ENCODE peak calls at places on chromosome 9, in nine cellular contexts. O is neural progenitor cell, C is PC-9, W is fibroblast of lung, P is psoas muscle, A is dorsolateral prefrontal cortex, B is stomach, Z is RWPE1, M is heart left ventricle. N is an unnamed sample.

GRCh38 chr9:127426756-127427155 is 2.6 kb downstream of the ZNF79 start:
- DNase-seq in O (no peak), C (no peak), W (no peak), P (no peak), A (no peak), B (no peak), Z (no peak), M (no peak), N (no peak)

GRCh38 chr9:133484671-133485437 is 6.0 kb upstream of the SLC2A6 start:
- DNase-seq in O (no peak), C (peak), W (no peak), P (peak), A (no peak), B (peak), Z (no peak), M (peak), N (no peak)

GRCh38 chr9:124285903-124286291 is 28.1 kb downstream of the NEK6 start:
- DNase-seq in O (no peak), C (no peak), W (peak), P (peak), A (no peak), B (peak), Z (no peak), M (peak), N (no peak)

GRCh38 chr9:138052322-138052615 is 174.7 kb downstream of the CACNA1B start:
- DNase-seq in O (peak), C (no peak), W (no peak), P (no peak), A (no peak), B (peak), Z (no peak), M (peak), N (no peak)

GRCh38 chr9:134827993-134828392 is 52.6 kb upstream of the FCN2 start:
- DNase-seq in O (no peak), C (no peak), W (no peak), P (no peak), A (no peak), B (no peak), Z (no peak), M (no peak), N (no peak)

GRCh38 chr9:122112238-122112637 is 19.1 kb upstream of the TTLL11 start:
- DNase-seq in O (no peak), C (no peak), W (no peak), P (no peak), A (no peak), B (no peak), Z (no peak), M (no peak), N (no peak)

GRCh38 chr9:136095028-136095494 is at the start of gene NACC2:
- DNase-seq in O (peak), C (no peak), W (peak), P (peak), A (no peak), B (peak), Z (peak), M (peak), N (no peak)

GRCh38 chr9:94802795-94803194 is 76.3 kb downstream of the AOPEP start:
- DNase-seq in O (no peak), C (no peak), W (peak), P (no peak), A (no peak), B (no peak), Z (peak), M (no peak), N (no peak)

GRCh38 chr9:101462558-101462957 is 27.0 kb upstream of the ALDOB start:
- DNase-seq in O (peak), C (peak), W (peak), P (no peak), A (no peak), B (no peak), Z (no peak), M (no peak), N (no peak)

GRCh38 chr9:14096182-14096922 is 217.6 kb downstream of the NFIB start:
- DNase-seq in O (peak), C (no peak), W (peak), P (no peak), A (no peak), B (peak), Z (no peak), M (no peak), N (no peak)

GRCh38 chr9:132008184-132008781 is 71.4 kb downstream of the MED27 start:
- DNase-seq in O (no peak), C (peak), W (peak), P (no peak), A (no peak), B (no peak), Z (peak), M (no peak), N (no peak)

GRCh38 chr9:38200431-38200830 is 131.4 kb upstream of the SHB start:
- DNase-seq in O (peak), C (no peak), W (no peak), P (no peak), A (no peak), B (no peak), Z (no peak), M (no peak), N (no peak)

GRCh38 chr9:84206801-84207200 is 133.8 kb downstream of the SLC28A3 start:
- DNase-seq in O (peak), C (no peak), W (no peak), P (no peak), A (no peak), B (no peak), Z (no peak), M (no peak), N (no peak)

GRCh38 chr9:113350937-113351336 is 1.6 kb downstream of the BSPRY start:
- DNase-seq in O (no peak), C (no peak), W (no peak), P (no peak), A (no peak), B (no peak), Z (no peak), M (no peak), N (no peak)

GRCh38 chr9:121518634-121519033 is 19.0 kb upstream of the GGTA1 start:
- DNase-seq in O (no peak), C (no peak), W (no peak), P (no peak), A (no peak), B (no peak), Z (no peak), M (no peak), N (no peak)

GRCh38 chr9:113963017-113963620 is 87.0 kb downstream of the ZNF618 start:
- DNase-seq in O (peak), C (no peak), W (peak), P (peak), A (no peak), B (peak), Z (peak), M (no peak), N (no peak)

GRCh38 chr9:15086096-15087030 is 176.1 kb upstream of the FREM1 start:
- DNase-seq in O (no peak), C (no peak), W (no peak), P (no peak), A (no peak), B (no peak), Z (no peak), M (no peak), N (no peak)

GRCh38 chr9:122107291-122107805 is 14.2 kb upstream of the TTLL11 start:
- DNase-seq in O (no peak), C (no peak), W (no peak), P (no peak), A (peak), B (no peak), Z (no peak), M (no peak), N (no peak)

GRCh38 chr9:92047500-92047899 is 67.7 kb downstream of the SPTLC1 start:
- DNase-seq in O (no peak), C (no peak), W (no peak), P (no peak), A (no peak), B (no peak), Z (no peak), M (no peak), N (no peak)

GRCh38 chr9:115118471-115119156 is 657 bp upstream of the TNC start:
- DNase-seq in O (peak), C (peak), W (peak), P (peak), A (peak), B (peak), Z (peak), M (no peak), N (no peak)

GRCh38 chr9:135898634-135899407 is 8.5 kb downstream of the CAMSAP1 start:
- DNase-seq in O (no peak), C (no peak), W (peak), P (no peak), A (no peak), B (no peak), Z (no peak), M (no peak), N (no peak)

GRCh38 chr9:100425758-100426157 is 1.2 kb upstream of the MSANTD3 start:
- DNase-seq in O (no peak), C (no peak), W (peak), P (no peak), A (no peak), B (no peak), Z (no peak), M (no peak), N (no peak)

GRCh38 chr9:128787583-128788156 is 617 bp downstream of the TBC1D13 start:
- DNase-seq in O (no peak), C (no peak), W (peak), P (no peak), A (no peak), B (no peak), Z (peak), M (no peak), N (no peak)

GRCh38 chr9:134556531-134557068 is 85.0 kb upstream of the COL5A1 start:
- DNase-seq in O (no peak), C (no peak), W (no peak), P (peak), A (no peak), B (no peak), Z (no peak), M (peak), N (no peak)

GRCh38 chr9:85743290-85744128 is 1.8 kb upstream of the AGTPBP1 start:
- DNase-seq in O (peak), C (peak), W (peak), P (peak), A (no peak), B (peak), Z (peak), M (no peak), N (no peak)

GRCh38 chr9:80995759-80996158 is 693.6 kb downstream of the TLE1 start:
- DNase-seq in O (no peak), C (no peak), W (peak), P (no peak), A (no peak), B (no peak), Z (peak), M (no peak), N (no peak)

GRCh38 chr9:114592356-114592755 is 4.8 kb downstream of the ATP6V1G1 start:
- DNase-seq in O (no peak), C (no peak), W (peak), P (no peak), A (no peak), B (no peak), Z (peak), M (no peak), N (peak)

GRCh38 chr9:1979815-1980367 is 35.3 kb upstream of the SMARCA2 start:
- DNase-seq in O (no peak), C (no peak), W (peak), P (peak), A (no peak), B (no peak), Z (no peak), M (no peak), N (no peak)

GRCh38 chr9:38423939-38424843 is at the start of gene IGFBPL1:
- DNase-seq in O (peak), C (no peak), W (peak), P (no peak), A (no peak), B (no peak), Z (peak), M (no peak), N (no peak)

GRCh38 chr9:132726561-132727150 is 56.4 kb downstream of the GTF3C4 start:
- DNase-seq in O (no peak), C (no peak), W (no peak), P (no peak), A (no peak), B (no peak), Z (no peak), M (no peak), N (no peak)

GRCh38 chr9:14870086-14870485 is 40.1 kb downstream of the FREM1 start:
- DNase-seq in O (no peak), C (no peak), W (no peak), P (no peak), A (no peak), B (no peak), Z (no peak), M (no peak), N (no peak)

GRCh38 chr9:98658965-98659364 is 49.8 kb downstream of the GABBR2 start:
- DNase-seq in O (no peak), C (no peak), W (peak), P (no peak), A (no peak), B (no peak), Z (no peak), M (no peak), N (no peak)

DNA sequence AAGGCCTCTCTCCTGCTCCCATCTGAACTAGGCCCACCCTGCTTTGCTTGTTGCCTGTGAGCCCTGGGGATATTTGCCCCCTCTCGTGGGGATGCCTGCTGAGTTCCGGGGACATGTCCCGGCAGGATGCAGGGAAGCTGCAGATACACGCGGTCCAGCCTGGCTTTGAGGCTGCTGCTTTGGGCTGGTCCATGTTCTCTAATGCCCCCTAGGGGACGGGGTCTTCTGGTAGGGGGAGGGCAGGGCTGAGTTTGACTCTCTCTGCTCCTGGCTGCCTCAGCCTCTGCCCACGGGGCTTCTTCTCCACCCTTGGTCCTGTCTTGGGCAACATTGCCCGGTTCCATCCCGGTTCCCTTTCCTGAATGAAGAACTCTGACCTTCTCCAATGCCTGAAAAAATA is 84.9 kb upstream of the ASS1 start:
- DNase-seq in O (peak), C (no peak), W (no peak), P (no peak), A (no peak), B (no peak), Z (no peak), M (no peak), N (no peak)
- TF ChIP-seq CTCF in O (peak), C (no peak), W (no peak), P (no peak), A (no peak), B (no peak), Z (no peak), M (no peak), N (no peak)

GRCh38 chr9:89677696-89678393 is 73.0 kb downstream of the GADD45G start:
- DNase-seq in O (peak), C (no peak), W (no peak), P (no peak), A (no peak), B (peak), Z (no peak), M (no peak), N (no peak)

GRCh38 chr9:89679006-89679395 is 74.2 kb downstream of the GADD45G start:
- DNase-seq in O (no peak), C (no peak), W (no peak), P (no peak), A (no peak), B (no peak), Z (no peak), M (no peak), N (no peak)

GRCh38 chr9:89680547-89681467 is 76.0 kb downstream of the GADD45G start:
- DNase-seq in O (no peak), C (no peak), W (no peak), P (no peak), A (no peak), B (no peak), Z (no peak), M (no peak), N (no peak)

GRCh38 chr9:89678394-89679005 is 73.7 kb downstream of the GADD45G start:
- DNase-seq in O (peak), C (no peak), W (no peak), P (no peak), A (no peak), B (no peak), Z (no peak), M (no peak), N (no peak)

DNA sequence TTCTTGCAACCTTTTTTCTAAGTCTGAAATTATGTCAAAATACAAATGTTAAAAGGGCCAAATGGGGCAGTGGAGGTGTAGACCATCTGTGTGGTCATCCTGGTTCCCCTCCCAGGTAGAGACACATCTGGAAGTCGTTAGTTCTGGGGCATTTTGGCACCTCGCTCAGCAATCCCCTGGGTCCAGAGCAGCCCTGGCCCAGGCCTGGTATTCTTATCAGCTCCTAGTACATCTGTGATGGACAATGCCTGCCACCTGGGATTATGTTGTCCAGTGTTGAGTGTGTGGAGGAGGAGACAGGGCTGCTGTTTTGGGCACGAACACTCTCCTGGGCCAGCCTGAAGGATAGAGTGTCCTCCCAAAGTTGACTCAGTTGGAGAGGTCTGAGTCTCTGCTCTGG is 74.8 kb downstream of the GADD45G start:
- DNase-seq in O (no peak), C (no peak), W (no peak), P (no peak), A (no peak), B (no peak), Z (no peak), M (no peak), N (no peak)
- H3K27ac ChIP-seq in O (no peak), C (no peak), W (no peak), P (no peak), A (no peak), B (no peak), Z (no peak), M (no peak), N (no peak)

GRCh38 chr9:77453857-77454647 is 194.1 kb downstream of the GNA14 start:
- DNase-seq in O (no peak), C (no peak), W (no peak), P (no peak), A (no peak), B (no peak), Z (no peak), M (no peak), N (no peak)

GRCh38 chr9:77447646-77448045 is 200.5 kb downstream of the GNA14 start:
- DNase-seq in O (no peak), C (no peak), W (no peak), P (no peak), A (no peak), B (no peak), Z (no peak), M (no peak), N (no peak)

GRCh38 chr9:77450093-77450475 is 198.0 kb downstream of the GNA14 start:
- DNase-seq in O (no peak), C (no peak), W (no peak), P (no peak), A (no peak), B (no peak), Z (no peak), M (no peak), N (no peak)

GRCh38 chr9:77451507-77451906 is 196.6 kb downstream of the GNA14 start:
- DNase-seq in O (no peak), C (peak), W (no peak), P (no peak), A (no peak), B (no peak), Z (no peak), M (no peak), N (no peak)

DNA sequence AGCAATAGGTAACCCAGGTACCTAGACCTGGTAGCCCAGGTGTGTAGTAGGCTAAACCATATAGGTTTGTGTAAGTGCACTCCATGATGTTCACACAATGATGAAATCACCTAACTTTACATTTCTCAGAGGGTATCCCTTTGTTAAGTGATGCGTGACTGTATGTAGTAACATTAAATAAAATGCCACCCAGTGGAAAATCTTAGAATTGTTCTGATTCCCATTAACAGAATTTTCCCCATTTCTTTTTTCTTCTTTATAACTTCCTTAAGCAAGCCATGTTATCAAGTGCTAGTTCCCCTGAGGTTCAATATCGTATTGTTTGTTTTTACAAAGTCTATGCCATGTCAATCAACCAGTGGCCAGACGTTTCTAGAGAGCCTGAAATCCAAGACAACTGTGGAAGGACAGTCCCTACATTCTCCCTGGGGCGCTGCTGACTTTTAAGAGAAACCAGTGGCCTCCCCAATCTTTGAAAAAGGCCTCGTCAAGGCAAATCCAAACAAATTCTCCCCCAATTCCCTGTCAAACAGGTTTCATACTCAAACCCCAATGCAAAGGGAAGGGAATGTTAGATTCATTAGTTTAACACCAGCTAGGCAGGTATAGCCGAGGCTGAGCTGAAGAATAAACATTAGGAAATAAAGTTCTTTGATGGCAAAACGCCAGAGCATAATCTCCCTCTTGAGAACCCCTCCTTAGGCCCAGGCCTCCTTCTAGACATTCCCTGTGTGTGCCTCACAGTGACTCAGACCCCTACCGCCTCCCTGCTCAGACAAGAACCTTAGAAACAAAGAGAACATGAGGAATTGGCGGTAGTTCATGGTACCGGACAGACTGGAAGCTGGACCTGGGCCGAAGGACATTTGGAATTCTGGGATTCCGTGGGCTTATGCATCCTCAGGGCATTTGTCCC is 198.7 kb downstream of the GNA14 start:
- DNase-seq in O (no peak), C (peak), W (peak), P (no peak), A (no peak), B (no peak), Z (peak), M (no peak), N (no peak)
- TF ChIP-seq CTCF in O (no peak), C (no peak), W (peak), P (no peak), A (no peak), B (no peak), Z (no peak), M (no peak), N (no peak)

DNA sequence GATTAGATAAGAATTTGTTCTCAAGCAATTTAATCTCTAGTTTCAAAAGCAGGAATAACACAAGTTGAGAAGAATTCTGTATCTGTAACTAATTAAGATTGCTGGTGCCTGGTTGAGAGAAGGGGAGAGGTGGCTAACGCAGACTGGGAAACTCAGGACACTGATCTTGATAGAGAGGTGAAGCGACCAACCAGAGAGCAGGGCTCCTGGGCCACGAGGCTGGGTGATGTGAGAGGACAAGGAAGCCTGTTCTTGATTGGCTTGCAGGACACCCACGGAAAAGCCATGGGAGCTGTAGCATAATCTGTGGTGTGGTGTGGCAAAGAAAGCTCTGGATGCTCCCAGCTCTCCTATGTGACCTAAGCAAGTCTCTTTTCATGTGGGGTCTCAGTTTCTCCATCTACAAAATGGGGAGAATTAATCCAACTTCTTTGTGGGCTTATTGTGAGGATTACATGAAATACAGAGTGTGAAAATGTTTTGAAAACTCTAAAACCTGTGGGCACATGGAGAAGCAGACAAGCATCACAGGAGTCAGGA is 594.1 kb upstream of the BRINP1 start:
- DNase-seq in O (peak), C (no peak), W (peak), P (no peak), A (no peak), B (no peak), Z (no peak), M (no peak), N (no peak)
- H3K27ac ChIP-seq in O (peak), C (no peak), W (peak), P (no peak), A (no peak), B (no peak), Z (peak), M (no peak), N (no peak)

GRCh38 chr9:33264473-33265177 is at the start of the genes BAG1 and CHMP5:
- DNase-seq in O (peak), C (peak), W (peak), P (peak), A (peak), B (peak), Z (peak), M (peak), N (peak)
- TF ChIP-seq CTCF in O (peak), C (peak), W (peak), P (no peak), A (peak), B (peak), Z (no peak), M (peak), N (no peak)

N was measured in CD4-positive, alpha-beta T cell.